ENCODE peak calls at places on chromosome 13, in nine cellular contexts. Y is fibroblast of the aortic adventitia; I is NCI-H2171; D is type B pancreatic cell; Z is H9; F is C1 segment of cervical spinal cord; P is islet precursor cell; K is activated naive CD8-positive, alpha-beta T cell treated with anti-CD3 and anti-CD28 coated beads, Interleukin-2, amount 50 U/mL, for 24 hours; W is anterior cingulate cortex. E is an unnamed sample.

GRCh38 chr13:74554581-74555290 is 420.5 kb upstream of the KLF12 start:
- DNase-seq in D (no peak), W (no peak), F (no peak), P (no peak), Y (no peak), I (peak; percentile 91), K (no peak), Z (no peak), E (peak; percentile 11)

GRCh38 chr13:42355118-42355840 is 83.3 kb downstream of the AKAP11 start:
- DNase-seq in D (no peak), Z (no peak), F (no peak), I (no peak), P (no peak), Y (no peak), W (no peak), K (peak; percentile 57), E (no peak)

GRCh38 chr13:32164622-32165268 is 133.2 kb downstream of the FRY start:
- DNase-seq in W (no peak), F (no peak), I (peak; percentile 46), Y (peak; percentile 77), Z (peak; percentile 71), K (peak; percentile 9), P (peak; percentile 65), D (no peak), E (peak; percentile 66)

GRCh38 chr13:47518530-47518929 is 482.5 kb downstream of the SUCLA2 start:
- DNase-seq in Z (no peak), W (no peak), Y (no peak), I (no peak), P (no peak), K (no peak), D (no peak), F (no peak), E (no peak)

GRCh38 chr13:32125221-32125621 is 93.6 kb downstream of the FRY start:
- DNase-seq in Z (no peak), W (no peak), I (no peak), Y (peak; percentile 90), K (no peak), F (no peak), D (no peak), P (no peak), E (no peak)

GRCh38 chr13:75785130-75785529 is 149.0 kb downstream of the LMO7 start:
- DNase-seq in W (no peak), I (no peak), F (no peak), K (no peak), D (no peak), P (no peak), Z (no peak), Y (peak; percentile 75), E (no peak)

GRCh38 chr13:80001510-80001842 is 339.4 kb downstream of the SPRY2 start:
- DNase-seq in P (no peak), K (no peak), Z (no peak), W (no peak), D (no peak), Y (no peak), F (no peak), I (no peak), E (no peak)

GRCh38 chr13:110126391-110126961 is 180.5 kb downstream of the COL4A1 start:
- DNase-seq in P (peak; percentile 95), W (no peak), I (no peak), Y (peak; percentile 96), K (no peak), F (peak; percentile 81), Z (peak; percentile 69), D (no peak), E (no peak)

GRCh38 chr13:64305246-64305645 is 2889.6 kb upstream of the PCDH20 start:
- DNase-seq in D (no peak), Y (peak; percentile 76), W (no peak), K (no peak), P (no peak), Z (no peak), F (no peak), I (no peak), E (no peak)

GRCh38 chr13:45601680-45602079 is 13.9 kb downstream of the ERICH6B start:
- DNase-seq in I (no peak), Z (no peak), Y (no peak), P (no peak), K (no peak), W (no peak), D (no peak), F (no peak), E (no peak)

GRCh38 chr13:113122571-113123225 is at the start of gene F10:
- DNase-seq in D (peak; percentile 74), P (peak; percentile 93), Z (peak; percentile 88), F (no peak), I (no peak), W (no peak), Y (peak; percentile 74), K (no peak), E (no peak)

GRCh38 chr13:104773775-104774174 is 1707.6 kb upstream of the SLC10A2 start:
- DNase-seq in W (no peak), D (no peak), Z (no peak), Y (peak; percentile 10), I (peak; percentile 41), P (no peak), F (no peak), K (no peak), E (peak; percentile 37)

GRCh38 chr13:46550822-46551221 is 2.1 kb upstream of the LRCH1 start:
- DNase-seq in Z (no peak), I (no peak), K (no peak), P (no peak), Y (no peak), W (no peak), D (no peak), F (no peak), E (no peak)

GRCh38 chr13:46751811-46752635 is 44.9 kb downstream of the ESD start:
- DNase-seq in I (no peak), W (no peak), P (no peak), D (no peak), F (no peak), K (peak; percentile 54), Z (no peak), Y (peak; percentile 20), E (no peak)

GRCh38 chr13:32314968-32315254 is 252 bp downstream of the ZAR1L start:
- DNase-seq in I (no peak), Z (no peak), W (no peak), P (no peak), K (peak; percentile 65), Y (peak; percentile 58), F (no peak), D (no peak), E (peak; percentile 36)

GRCh38 chr13:30862707-30863106 is 43.4 kb upstream of the MEDAG start:
- DNase-seq in Y (no peak), I (no peak), K (no peak), W (no peak), P (peak; percentile 63), F (peak; percentile 48), D (no peak), Z (no peak), E (no peak)

GRCh38 chr13:88000239-88000638 is 329.1 kb downstream of the SLITRK5 start:
- DNase-seq in P (no peak), W (no peak), Y (no peak), I (no peak), Z (no peak), F (no peak), D (no peak), K (no peak), E (no peak)

GRCh38 chr13:109152941-109153340 is 523.5 kb downstream of the MYO16 start:
- DNase-seq in K (no peak), Y (no peak), I (no peak), F (no peak), W (no peak), P (peak; percentile 7), Z (no peak), D (no peak), E (no peak)

GRCh38 chr13:76216729-76217128 is 580.6 kb downstream of the LMO7 start:
- DNase-seq in W (no peak), K (no peak), D (no peak), Z (no peak), I (no peak), Y (peak; percentile 34), F (no peak), P (no peak), E (no peak)

GRCh38 chr13:108121406-108121805 is 93.9 kb downstream of the LIG4 start:
- DNase-seq in I (no peak), Y (no peak), K (no peak), W (no peak), Z (no peak), F (no peak), P (no peak), D (no peak), E (no peak)

GRCh38 chr13:80462037-80462436 is 121.1 kb upstream of the SPRY2 start:
- DNase-seq in Z (no peak), F (no peak), D (no peak), I (no peak), K (no peak), W (no peak), Y (no peak), P (no peak), E (no peak)

GRCh38 chr13:114059946-114060860 is 72.2 kb downstream of the RASA3 start:
- DNase-seq in W (no peak), F (no peak), Y (no peak), I (no peak), Z (no peak), D (no peak), P (no peak), K (no peak), E (no peak)

GRCh38 chr13:33318744-33319143 is 33.2 kb upstream of the STARD13 start:
- DNase-seq in W (no peak), I (no peak), Z (no peak), F (no peak), K (no peak), Y (no peak), P (no peak), D (no peak), E (no peak)

GRCh38 chr13:24252136-24252535 is 57.2 kb upstream of the C1QTNF9 start:
- DNase-seq in Z (no peak), K (no peak), W (no peak), F (no peak), P (no peak), I (no peak), D (no peak), Y (no peak), E (no peak)

GRCh38 chr13:20833900-20834679 is 60.3 kb upstream of the EEF1AKMT1 start:
- DNase-seq in P (no peak), W (no peak), F (no peak), Z (no peak), I (no peak), K (no peak), D (no peak), Y (no peak), E (no peak)

GRCh38 chr13:113121183-113121927 is 1.2 kb upstream of the F10 start:
- DNase-seq in D (peak; percentile 47), W (no peak), Y (no peak), Z (no peak), P (peak; percentile 47), F (no peak), I (no peak), K (no peak), E (no peak)

GRCh38 chr13:46097015-46097414 is 7.8 kb downstream of the CPB2 start:
- DNase-seq in K (no peak), D (no peak), Z (no peak), W (peak; percentile 1), P (no peak), I (no peak), F (peak; percentile 12), Y (no peak), E (no peak)

GRCh38 chr13:79457948-79458347 is 23.0 kb upstream of the NDFIP2 start:
- DNase-seq in I (no peak), F (no peak), Z (no peak), P (peak; percentile 53), W (no peak), K (no peak), D (no peak), Y (peak; percentile 44), E (no peak)

E was measured in NCI-H446 treated with DMSO at 0.1 percent for 48 hours.